ENCODE peak calls at places on chromosomes 11 and 22, in five cellular contexts. O is brain microvascular endothelial cell, H is HFF-Myc, W is hepatocyte, J is mammary epithelial cell. F is an unnamed sample.

GRCh38 chr11:33620423-33621120 is 80.1 kb downstream of the C11orf91 start:
- DNase-seq in O (peak), H (no peak), W (no peak), J (peak), F (no peak)

GRCh38 chr22:23556026-23556620 is 24.0 kb downstream of the IGLL1 start:
- DNase-seq in O (no peak), H (no peak), W (no peak), J (no peak), F (no peak)

GRCh38 chr11:35602160-35602793 is 16.0 kb upstream of the FJX1 start:
- DNase-seq in O (no peak), H (no peak), W (peak), J (no peak), F (no peak)

GRCh38 chr22:48718818-48719500 is 1108.7 kb downstream of the BRD1 start:
- DNase-seq in O (no peak), H (no peak), W (no peak), J (no peak), F (no peak)

GRCh38 chr11:67438121-67438902 is 830 bp upstream of the PTPRCAP start:
- DNase-seq in O (no peak), H (no peak), W (no peak), J (no peak), F (no peak)

GRCh38 chr22:32531955-32532818 is 57.6 kb downstream of the FBXO7 start:
- DNase-seq in O (peak), H (peak), W (peak), J (peak), F (peak)

GRCh38 chr11:102476812-102477211 is 24.2 kb upstream of the TMEM123 start:
- DNase-seq in O (no peak), H (no peak), W (peak), J (peak), F (peak)

GRCh38 chr11:76316726-76317125 is 64.2 kb downstream of the THAP12 start:
- DNase-seq in O (no peak), H (no peak), W (no peak), J (no peak), F (no peak)

GRCh38 chr11:74650498-74650897 is 58.1 kb downstream of the POLD3 start:
- DNase-seq in O (no peak), H (peak), W (no peak), J (no peak), F (no peak)

GRCh38 chr11:1746516-1746931 is 3.9 kb downstream of the IFITM10 start:
- DNase-seq in O (no peak), H (no peak), W (no peak), J (peak), F (no peak)

GRCh38 chr11:134701564-134702165 is 289.6 kb upstream of the B3GAT1 start:
- DNase-seq in O (no peak), H (no peak), W (no peak), J (no peak), F (no peak)

GRCh38 chr11:17777086-17777725 is 42.6 kb downstream of the KCNC1 start:
- DNase-seq in O (no peak), H (no peak), W (no peak), J (no peak), F (no peak)

DNA sequence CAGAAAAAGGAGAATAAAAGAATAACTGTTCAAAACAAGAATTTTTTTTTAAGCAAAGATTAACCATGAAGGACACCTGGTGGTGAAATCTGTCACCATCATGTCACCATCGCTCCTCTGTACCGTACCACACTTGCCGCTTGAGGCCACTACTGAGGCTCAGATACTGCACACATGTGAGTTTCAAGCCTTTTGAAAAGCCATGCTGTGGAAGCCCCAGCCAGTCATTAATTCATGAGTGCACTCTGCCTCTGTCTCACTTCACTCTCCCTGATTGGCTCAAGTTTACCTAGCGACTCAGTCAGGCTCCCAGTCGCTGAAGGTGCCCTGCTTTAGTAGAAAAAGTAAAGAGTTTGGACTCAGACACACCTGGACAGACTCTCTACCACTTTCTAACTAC is 6.6 kb upstream of the MS4A12 start:
- DNase-seq in O (no peak), H (no peak), W (peak), J (no peak), F (peak)
- TF ChIP-seq CTCF in O (peak), H (no peak), W (peak), J (no peak), F (peak)

GRCh38 chr11:104876324-104876723 is 21.9 kb downstream of the CASP12 start:
- DNase-seq in O (no peak), H (no peak), W (no peak), J (no peak), F (no peak)

GRCh38 chr11:104876838-104877500 is 21.3 kb downstream of the CASP12 start:
- DNase-seq in O (no peak), H (no peak), W (no peak), J (no peak), F (no peak)

GRCh38 chr11:104870910-104871309 is 27.4 kb downstream of the CASP12 start:
- DNase-seq in O (no peak), H (no peak), W (no peak), J (no peak), F (no peak)

GRCh38 chr11:104872393-104872792 is 25.9 kb downstream of the CASP12 start:
- DNase-seq in O (no peak), H (no peak), W (no peak), J (no peak), F (no peak)

GRCh38 chr11:104873252-104873651 is 25.0 kb downstream of the CASP12 start:
- DNase-seq in O (no peak), H (no peak), W (no peak), J (no peak), F (peak)
- TF ChIP-seq CTCF in O (no peak), H (peak), W (no peak), J (no peak), F (no peak)

GRCh38 chr11:111351374-111352081 is 27.5 kb downstream of the POU2AF1 start:
- DNase-seq in O (no peak), H (no peak), W (no peak), J (no peak), F (no peak)
- TF ChIP-seq CTCF in O (no peak), H (no peak), W (no peak), J (no peak), F (no peak)

GRCh38 chr22:39314251-39314971 is 5.0 kb downstream of the RPL3 start:
- DNase-seq in O (no peak), H (no peak), W (no peak), J (no peak), F (no peak)
- TF ChIP-seq CTCF in O (peak), H (no peak), W (no peak), J (peak), F (no peak)

GRCh38 chr22:28002181-28002700 is 83.2 kb upstream of the PITPNB start:
- DNase-seq in O (no peak), H (no peak), W (no peak), J (no peak), F (no peak)
- TF ChIP-seq CTCF in O (no peak), H (no peak), W (no peak), J (no peak), F (no peak)

GRCh38 chr22:49923445-49923844 is 5.0 kb downstream of the CRELD2 start:
- DNase-seq in O (no peak), H (no peak), W (no peak), J (no peak), F (no peak)
- TF ChIP-seq CTCF in O (peak), H (peak), W (peak), J (no peak), F (no peak)

GRCh38 chr22:36610567-36610966 is 81.6 kb upstream of the EIF3D start:
- DNase-seq in O (no peak), H (no peak), W (no peak), J (no peak), F (no peak)
- TF ChIP-seq CTCF in O (no peak), H (no peak), W (no peak), J (no peak), F (no peak)

DNA sequence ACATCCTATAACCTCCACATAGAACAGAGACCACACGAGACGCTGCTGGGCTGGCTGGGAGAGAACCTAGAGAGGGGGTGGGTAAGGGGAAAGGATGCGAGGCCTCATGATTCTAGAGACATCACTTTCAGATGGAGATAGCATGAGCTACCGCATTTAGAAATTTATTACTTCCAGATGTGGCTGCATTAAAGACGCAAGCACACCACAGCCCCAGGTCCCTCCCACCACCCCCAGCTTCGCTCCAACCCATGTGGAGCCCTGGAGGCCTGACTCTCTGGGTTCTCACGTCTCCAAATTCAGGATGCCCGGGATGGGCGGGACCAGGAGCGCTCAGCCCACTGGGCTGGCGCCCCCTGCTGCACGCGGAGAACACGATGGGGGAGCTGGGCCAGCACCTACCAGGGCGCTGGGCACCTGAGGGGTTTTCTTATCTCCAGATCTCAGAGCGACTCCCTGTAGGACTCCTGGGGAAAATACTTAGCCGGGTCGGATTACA is 13.6 kb downstream of the MRPL21 start:
- DNase-seq in O (peak), H (peak), W (peak), J (no peak), F (peak)
- TF ChIP-seq CTCF in O (peak), H (peak), W (peak), J (peak), F (no peak)

DNA sequence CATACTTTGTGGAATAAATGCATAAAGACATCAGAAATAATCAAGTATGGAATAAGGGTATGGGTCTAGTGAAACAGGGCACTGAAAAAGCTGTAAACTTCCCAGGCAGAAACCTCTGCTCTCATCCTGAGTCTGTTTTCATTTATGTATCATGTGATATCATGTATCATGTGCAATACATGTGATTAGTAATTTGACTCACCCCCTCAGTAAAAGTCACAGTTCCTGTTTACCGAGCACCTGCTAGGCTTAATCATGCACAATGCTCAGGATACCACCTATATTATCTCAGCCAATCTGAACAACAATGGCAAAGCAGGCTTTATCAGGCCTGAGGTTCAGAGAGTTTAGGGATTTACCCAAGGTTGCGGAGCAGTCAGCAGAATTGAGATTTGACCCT is 250.6 kb upstream of the TENM4 start:
- DNase-seq in O (no peak), H (no peak), W (no peak), J (no peak), F (no peak)
- TF ChIP-seq CTCF in O (no peak), H (no peak), W (no peak), J (no peak), F (no peak)

DNA sequence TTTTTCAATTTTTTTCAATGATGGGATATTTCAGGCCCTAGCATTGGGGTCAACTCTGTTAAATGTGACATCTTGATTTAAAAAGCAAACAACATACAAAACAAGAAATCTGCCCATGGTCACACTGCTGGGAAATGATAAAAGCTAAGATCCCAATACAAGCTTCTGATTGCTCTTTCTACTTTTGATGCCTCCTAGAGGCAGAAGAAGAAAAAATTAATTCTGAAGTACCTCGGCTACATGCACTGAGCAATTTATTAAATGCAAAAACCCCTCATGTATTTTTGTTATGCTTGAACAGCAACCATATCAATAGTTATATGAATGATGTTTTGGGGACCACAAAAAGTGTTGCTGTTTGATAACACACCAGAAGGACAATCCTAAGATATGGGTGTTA is 342.1 kb upstream of the NARS2 start:
- DNase-seq in O (no peak), H (no peak), W (no peak), J (no peak), F (no peak)
- TF ChIP-seq CTCF in O (no peak), H (no peak), W (no peak), J (peak), F (no peak)

F was measured in Calu3.